ENCODE peak calls at places on chromosomes 3 and 15, in six cellular contexts. I is K562, H is H1, X is HepG2, G is HCT116, P is GM12878. U is an unnamed sample.
A peak's percentile ranks its signal among the peaks of the same experiment; 100 is the strongest.

GRCh38 chr15:93261845-93262244 is 172.8 kb upstream of the RGMA start:
- DNase-seq in I (no peak), H (no peak), X (no peak), G (no peak), P (no peak), U (no peak)

GRCh38 chr15:71127083-71127482 is 11.8 kb downstream of the THSD4 start:
- DNase-seq in I (no peak), H (no peak), X (no peak), G (no peak), P (no peak), U (no peak)

GRCh38 chr15:73388256-73388781 is 19.6 kb upstream of the HCN4 start:
- DNase-seq in I (no peak), H (no peak), X (peak; percentile 26), G (peak; percentile 72), P (no peak), U (no peak)

GRCh38 chr15:31212286-31212685 is 110.8 kb upstream of the TRPM1 start:
- DNase-seq in I (no peak), H (no peak), X (no peak), G (no peak), P (no peak), U (no peak)

GRCh38 chr3:171901615-171902312 is 58.6 kb downstream of the TMEM212 start:
- DNase-seq in I (no peak), H (no peak), X (peak; percentile 20), G (no peak), P (no peak), U (no peak)

GRCh38 chr3:71478568-71478967 is 105.0 kb downstream of the FOXP1 start:
- DNase-seq in I (no peak), H (no peak), X (no peak), G (no peak), P (no peak), U (no peak)

GRCh38 chr15:44662478-44663409 is 718 bp downstream of the SPG11 start:
- DNase-seq in I (peak; percentile 79), H (no peak), X (peak; percentile 61), G (peak; percentile 34), P (peak; percentile 61), U (no peak)

GRCh38 chr3:40645883-40646282 is 121.1 kb downstream of the ZNF621 start:
- DNase-seq in I (no peak), H (no peak), X (no peak), G (no peak), P (no peak), U (no peak)

GRCh38 chr15:33309602-33310276 is 1.0 kb upstream of the RYR3 start:
- DNase-seq in I (peak; percentile 17), H (no peak), X (no peak), G (no peak), P (no peak), U (no peak)

GRCh38 chr3:129195731-129196256 is 12.1 kb upstream of the CNBP start:
- DNase-seq in I (peak; percentile 67), H (no peak), X (peak; percentile 16), G (no peak), P (no peak), U (peak; percentile 82)

GRCh38 chr3:136473716-136474326 is 223.7 kb downstream of the PCCB start:
- DNase-seq in I (no peak), H (no peak), X (no peak), G (no peak), P (no peak), U (no peak)
- TF ChIP-seq MAX in I (no peak), H (no peak), X (no peak), G (no peak), P (no peak), U (no peak)

GRCh38 chr3:16427309-16427965 is 86.1 kb downstream of the RFTN1 start:
- DNase-seq in I (no peak), H (no peak), X (no peak), G (no peak), P (no peak), U (no peak)
- TF ChIP-seq POLR2AphosphoS5 in I (no peak), H (no peak), X (no peak), G (no peak), P (no peak), U (no peak)

DNA sequence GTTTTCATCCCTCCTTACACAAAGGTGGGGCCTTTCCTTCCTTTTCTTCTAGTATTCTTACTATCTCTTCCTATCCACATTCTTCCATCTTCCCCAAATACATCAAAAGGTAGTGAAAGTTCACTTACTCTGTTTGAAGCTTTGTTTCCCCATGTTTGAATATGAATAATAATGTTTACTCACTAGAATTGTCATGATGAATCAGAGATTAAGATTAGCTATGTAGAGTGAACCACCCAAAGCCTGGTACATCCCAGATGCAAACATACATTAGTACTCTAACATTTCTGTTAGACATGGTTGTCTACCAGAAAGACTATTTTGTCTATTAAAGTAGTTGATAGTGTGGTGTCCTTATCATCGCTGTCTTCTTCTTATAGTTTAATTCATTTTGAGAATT is 327.1 kb upstream of the TBC1D5 start:
- DNase-seq in I (no peak), H (no peak), X (no peak), G (no peak), P (no peak), U (no peak)
- TF ChIP-seq POLR2A in I (no peak), H (no peak), X (no peak), G (no peak), P (no peak), U (no peak)

GRCh38 chr3:57910988-57911387 is 97.2 kb upstream of the FLNB start:
- DNase-seq in I (no peak), H (no peak), X (peak; percentile 16), G (peak; percentile 27), P (no peak), U (peak; percentile 43)
- TF ChIP-seq MAX in I (no peak), H (no peak), X (no peak), G (no peak), P (no peak), U (no peak)

GRCh38 chr3:18099611-18100010 is 325.5 kb downstream of the SATB1 start:
- DNase-seq in I (no peak), H (no peak), X (no peak), G (no peak), P (no peak), U (no peak)
- TF ChIP-seq POLR2AphosphoS5 in I (no peak), H (no peak), X (no peak), G (no peak), P (no peak), U (no peak)

GRCh38 chr3:146159616-146160232 is 1.3 kb downstream of the PLOD2 start:
- DNase-seq in I (no peak), H (no peak), X (no peak), G (no peak), P (no peak), U (no peak)

GRCh38 chr3:146159037-146159436 is 1.9 kb downstream of the PLOD2 start:
- DNase-seq in I (no peak), H (no peak), X (no peak), G (no peak), P (no peak), U (peak; percentile 42)

GRCh38 chr3:146161725-146162047 is 702 bp upstream of the PLOD2 start:
- DNase-seq in I (no peak), H (no peak), X (peak; percentile 50), G (no peak), P (no peak), U (peak; percentile 79)

GRCh38 chr3:146160964-146161724 is at the start of gene PLOD2:
- DNase-seq in I (peak; percentile 11), H (peak; percentile 36), X (peak; percentile 92), G (peak; percentile 35), P (no peak), U (peak; percentile 90)

GRCh38 chr3:146160233-146160963 is 586 bp downstream of the PLOD2 start:
- DNase-seq in I (peak; percentile 18), H (peak; percentile 61), X (peak; percentile 71), G (peak; percentile 57), P (no peak), U (peak; percentile 96)
- TF ChIP-seq POLR2A in I (no peak), H (peak; percentile 73), X (no peak), G (no peak), P (no peak), U (peak; percentile 77)

DNA sequence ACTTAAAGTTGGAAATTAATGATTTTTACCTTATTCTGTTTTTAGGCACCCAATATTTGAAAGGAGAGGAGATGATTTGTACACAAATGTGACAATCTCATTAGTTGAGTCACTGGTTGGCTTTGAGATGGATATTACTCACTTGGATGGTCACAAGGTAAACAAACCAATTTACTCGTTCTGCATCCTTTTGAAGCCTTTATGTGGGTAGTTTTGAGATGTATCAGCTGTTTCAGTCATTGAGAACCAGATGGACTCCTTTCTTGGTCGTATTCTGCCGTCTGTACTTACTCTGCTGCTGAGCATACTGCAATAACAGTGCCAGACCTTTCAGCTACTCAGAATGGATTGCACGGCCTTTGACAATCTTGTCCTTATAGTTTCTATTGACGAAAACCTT is 13.3 kb downstream of the DNAJB11 start:
- DNase-seq in I (no peak), H (no peak), X (no peak), G (no peak), P (no peak), U (no peak)
- TF ChIP-seq MAX in I (no peak), H (no peak), X (no peak), G (no peak), P (no peak), U (no peak)

DNA sequence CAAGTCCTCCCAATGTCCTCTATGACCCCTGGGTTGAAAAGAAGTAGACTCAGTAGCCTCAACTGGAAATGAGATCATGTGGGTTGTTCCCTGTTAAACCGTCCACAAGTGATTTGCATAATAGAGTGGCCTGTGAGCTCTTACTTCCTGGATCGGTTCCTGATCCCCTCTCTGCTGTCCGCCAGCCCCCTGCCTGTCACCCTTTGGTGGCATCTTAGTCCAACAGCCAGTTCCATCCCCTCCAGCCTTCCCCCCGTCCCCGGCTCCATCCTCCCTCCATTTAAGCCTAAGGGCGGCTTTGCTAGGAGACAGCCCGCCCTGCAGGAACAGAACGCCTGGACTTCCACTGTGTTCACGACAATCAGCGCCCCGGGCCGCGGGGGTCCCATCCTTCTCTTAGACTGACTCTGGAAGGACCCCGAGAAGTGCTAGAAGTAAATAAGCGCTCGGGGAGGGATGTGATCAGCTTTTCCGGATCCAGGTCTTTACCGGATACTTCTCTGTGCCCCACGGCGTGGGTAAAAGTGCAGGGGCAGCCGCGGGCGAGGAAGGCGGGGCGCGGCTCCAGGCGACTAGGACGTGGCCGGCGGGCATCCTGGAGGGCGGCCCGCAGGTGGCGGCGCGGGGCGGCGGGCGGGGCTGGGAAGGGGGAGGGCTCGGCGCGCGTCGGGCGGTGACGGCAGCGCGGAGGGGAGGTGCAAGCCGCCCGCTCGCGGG is 51.2 kb upstream of the ULK4 start:
- DNase-seq in I (peak; percentile 87), H (no peak), X (peak; percentile 37), G (peak; percentile 18), P (peak; percentile 86), U (peak; percentile 72)
- TF ChIP-seq POLR2AphosphoS5 in I (peak; percentile 40), H (no peak), X (no peak), G (peak; percentile 73), P (peak; percentile 81), U (no peak)